ENCODE peak calls at places on chromosome 12, in five cellular contexts. C is upper lobe of right lung, G is HFF-Myc, D is nephron progenitor cell, S is psoas muscle. F is an unnamed sample.

GRCh38 chr12:109291531-109292341 is 17.3 kb downstream of the FOXN4 start:
- DNase-seq in C (no peak), G (peak; percentile 16), D (peak; percentile 81), S (no peak), F (no peak)

GRCh38 chr12:59452259-59452658 is 143.6 kb upstream of the SLC16A7 start:
- DNase-seq in C (no peak), G (peak; percentile 45), D (no peak), S (no peak), F (no peak)

GRCh38 chr12:47017901-47018479 is 61.4 kb upstream of the PCED1B start:
- DNase-seq in C (no peak), G (no peak), D (no peak), S (no peak), F (no peak)

GRCh38 chr12:52243774-52244614 is 11.0 kb downstream of the KRT7 start:
- DNase-seq in C (peak; percentile 88), G (peak; percentile 92), D (no peak), S (peak; percentile 86), F (no peak)

GRCh38 chr12:124805876-124806668 is 57.6 kb downstream of the SCARB1 start:
- DNase-seq in C (no peak), G (no peak), D (no peak), S (no peak), F (no peak)

GRCh38 chr12:40300490-40300889 is 75.7 kb downstream of the LRRK2 start:
- DNase-seq in C (no peak), G (no peak), D (no peak), S (no peak), F (no peak)

GRCh38 chr12:102833687-102834435 is 83.2 kb downstream of the PAH start:
- DNase-seq in C (no peak), G (no peak), D (peak; percentile 75), S (no peak), F (no peak)

GRCh38 chr12:67885370-67886169 is 103.7 kb upstream of the IFNG-AS1 start:
- DNase-seq in C (no peak), G (no peak), D (no peak), S (no peak), F (no peak)

GRCh38 chr12:45585522-45586230 is 143.8 kb upstream of the ARID2 start:
- DNase-seq in C (no peak), G (no peak), D (no peak), S (peak; percentile 14), F (peak; percentile 90)

GRCh38 chr12:29816869-29817730 is 33.4 kb upstream of the TMTC1 start:
- DNase-seq in C (no peak), G (no peak), D (no peak), S (no peak), F (no peak)

GRCh38 chr12:51591020-51591901 is at the start of gene SCN8A:
- DNase-seq in C (peak; percentile 67), G (no peak), D (peak; percentile 90), S (peak; percentile 27), F (no peak)

GRCh38 chr12:18719922-18720321 is 17.9 kb downstream of the PLCZ1 start:
- DNase-seq in C (no peak), G (no peak), D (no peak), S (no peak), F (no peak)

GRCh38 chr12:8033153-8034044 is 883 bp downstream of the FOXJ2 start:
- DNase-seq in C (no peak), G (no peak), D (peak; percentile 51), S (peak; percentile 63), F (no peak)

GRCh38 chr12:72365151-72365550 is 93.0 kb downstream of the TRHDE start:
- DNase-seq in C (no peak), G (no peak), D (no peak), S (no peak), F (no peak)

GRCh38 chr12:30939234-30939633 is 12.7 kb downstream of the TSPAN11 start:
- DNase-seq in C (no peak), G (no peak), D (no peak), S (no peak), F (no peak)

GRCh38 chr12:31106101-31106803 is 32.6 kb downstream of the DDX11 start:
- DNase-seq in C (no peak), G (no peak), D (no peak), S (no peak), F (no peak)

GRCh38 chr12:7042847-7043246 is 17.7 kb upstream of the C1S start:
- DNase-seq in C (no peak), G (no peak), D (no peak), S (no peak), F (no peak)

DNA sequence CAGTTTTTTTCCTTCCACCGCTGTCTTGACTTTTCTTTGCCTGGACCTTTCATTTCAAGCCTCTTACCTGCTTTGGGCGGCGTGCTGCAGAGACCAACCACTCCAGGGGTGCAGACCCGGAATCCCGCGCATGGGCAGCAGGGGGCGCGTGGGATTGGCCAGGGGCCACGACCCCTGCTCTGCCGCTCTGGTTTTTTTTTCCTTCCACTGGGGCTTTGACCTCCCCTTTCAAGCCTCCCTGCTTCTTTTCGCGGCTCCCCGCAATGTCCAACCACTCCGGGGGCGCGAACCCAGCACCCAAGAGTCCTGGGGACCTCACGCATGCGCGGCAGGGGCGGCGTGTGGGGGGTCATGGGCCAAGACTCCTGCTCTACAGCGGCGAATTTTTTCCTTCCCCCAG is 325.1 kb downstream of the ALG10 start:
- DNase-seq in C (no peak), G (no peak), D (no peak), S (no peak), F (no peak)
- TF ChIP-seq CTCF in C (no peak), G (no peak), D (no peak), S (no peak), F (no peak)

DNA sequence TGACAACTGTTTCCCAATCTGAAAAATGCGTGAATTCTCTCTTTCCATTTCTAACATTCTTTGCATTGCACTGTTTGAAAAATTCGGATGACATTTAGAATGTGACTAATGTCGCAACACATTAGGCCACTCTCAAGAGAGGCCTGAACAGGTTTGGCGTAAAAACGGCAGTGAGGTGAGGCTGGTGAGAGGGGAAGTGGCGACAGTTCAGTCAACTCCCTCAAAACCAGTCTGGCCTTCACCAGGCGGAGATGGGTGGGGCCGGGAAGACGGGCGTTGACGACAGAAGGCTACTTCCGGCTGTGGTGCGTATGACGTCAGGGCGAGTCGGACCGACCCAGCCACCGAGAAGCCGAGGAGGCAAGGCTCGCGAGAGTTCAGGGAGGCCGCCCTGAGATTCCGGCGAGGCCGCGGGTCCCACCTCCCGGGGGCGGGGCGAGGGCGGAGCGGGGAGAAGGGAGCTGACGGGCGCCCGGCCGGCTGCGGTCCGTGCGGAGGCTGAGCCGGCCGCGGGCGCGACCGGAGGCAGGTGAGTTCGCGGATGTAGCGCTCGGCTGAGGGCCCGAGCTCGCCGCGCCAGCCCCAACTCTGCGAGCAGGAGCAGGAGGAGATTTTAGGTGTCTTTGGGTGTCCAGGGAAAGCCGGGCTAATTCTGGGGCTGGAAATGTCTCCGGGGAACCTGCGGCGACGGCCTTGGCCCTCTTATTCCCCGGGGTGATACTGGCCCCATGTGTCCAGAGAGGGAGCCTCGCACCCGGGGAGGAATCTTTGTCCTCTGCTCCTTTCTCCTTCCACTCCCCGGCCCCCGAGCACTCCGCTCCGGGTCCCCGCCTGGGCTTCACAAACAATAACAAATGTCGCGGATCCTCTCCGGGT is at the start of gene STK38L:
- DNase-seq in C (peak; percentile 100), G (peak; percentile 88), D (peak; percentile 96), S (peak; percentile 98), F (peak; percentile 99)
- TF ChIP-seq CTCF in C (peak; percentile 31), G (peak; percentile 18), D (no peak), S (no peak), F (peak; percentile 68)

DNA sequence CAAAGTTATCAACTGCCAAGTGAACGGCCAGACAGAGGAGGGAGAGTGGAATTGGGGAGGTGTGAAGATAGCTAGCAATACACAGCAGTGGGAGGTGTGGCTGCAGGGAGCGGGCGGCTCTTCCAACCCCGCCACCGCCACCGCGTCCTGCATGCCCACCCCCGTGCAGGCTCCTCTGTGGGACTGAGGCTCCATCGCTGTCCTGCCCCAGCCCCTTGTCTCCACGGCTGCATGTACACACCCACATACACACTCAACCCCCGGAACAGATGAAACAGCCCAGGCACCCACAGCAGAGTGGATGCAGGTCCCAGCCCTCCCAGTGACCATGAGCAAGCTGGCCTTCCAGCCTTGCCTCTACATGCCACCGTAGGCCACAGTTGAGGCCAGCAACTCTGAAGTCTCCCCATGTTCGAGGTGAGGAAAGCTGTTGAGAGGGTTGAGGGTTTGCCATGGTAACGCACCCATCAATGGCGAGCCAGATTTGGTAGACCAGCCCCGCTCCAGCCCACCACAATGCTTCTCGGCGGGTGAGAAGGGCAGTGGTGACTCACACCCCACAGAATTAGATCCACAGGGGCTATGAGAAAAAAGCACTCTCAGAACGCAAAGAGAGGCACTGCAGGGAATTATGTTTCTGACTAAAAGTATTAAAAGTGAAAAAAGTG is 39.3 kb downstream of the PITPNM2 start:
- DNase-seq in C (no peak), G (no peak), D (no peak), S (no peak), F (no peak)
- TF ChIP-seq CTCF in C (no peak), G (no peak), D (no peak), S (no peak), F (no peak)

GRCh38 chr12:591167-591570 is 72.1 kb downstream of the NINJ2 start:
- DNase-seq in C (no peak), G (no peak), D (no peak), S (peak; percentile 26), F (peak; percentile 46)
- TF ChIP-seq CTCF in C (no peak), G (no peak), D (no peak), S (peak; percentile 24), F (no peak)

GRCh38 chr12:5243014-5243413 is 188.9 kb upstream of the NTF3 start:
- DNase-seq in C (no peak), G (no peak), D (no peak), S (no peak), F (no peak)
- TF ChIP-seq CTCF in C (no peak), G (no peak), D (no peak), S (no peak), F (no peak)

GRCh38 chr12:25960926-25961325 is 2.4 kb downstream of the RASSF8 start:
- DNase-seq in C (no peak), G (no peak), D (no peak), S (no peak), F (no peak)

GRCh38 chr12:25957898-25958253 is 606 bp upstream of the RASSF8 start:
- DNase-seq in C (no peak), G (peak; percentile 59), D (no peak), S (peak; percentile 33), F (no peak)

GRCh38 chr12:25960176-25960575 is 1.7 kb downstream of the RASSF8 start:
- DNase-seq in C (no peak), G (no peak), D (peak; percentile 10), S (no peak), F (no peak)

GRCh38 chr12:25958254-25959068 is at the start of gene RASSF8:
- DNase-seq in C (peak; percentile 89), G (no peak), D (peak; percentile 83), S (peak; percentile 84), F (no peak)

DNA sequence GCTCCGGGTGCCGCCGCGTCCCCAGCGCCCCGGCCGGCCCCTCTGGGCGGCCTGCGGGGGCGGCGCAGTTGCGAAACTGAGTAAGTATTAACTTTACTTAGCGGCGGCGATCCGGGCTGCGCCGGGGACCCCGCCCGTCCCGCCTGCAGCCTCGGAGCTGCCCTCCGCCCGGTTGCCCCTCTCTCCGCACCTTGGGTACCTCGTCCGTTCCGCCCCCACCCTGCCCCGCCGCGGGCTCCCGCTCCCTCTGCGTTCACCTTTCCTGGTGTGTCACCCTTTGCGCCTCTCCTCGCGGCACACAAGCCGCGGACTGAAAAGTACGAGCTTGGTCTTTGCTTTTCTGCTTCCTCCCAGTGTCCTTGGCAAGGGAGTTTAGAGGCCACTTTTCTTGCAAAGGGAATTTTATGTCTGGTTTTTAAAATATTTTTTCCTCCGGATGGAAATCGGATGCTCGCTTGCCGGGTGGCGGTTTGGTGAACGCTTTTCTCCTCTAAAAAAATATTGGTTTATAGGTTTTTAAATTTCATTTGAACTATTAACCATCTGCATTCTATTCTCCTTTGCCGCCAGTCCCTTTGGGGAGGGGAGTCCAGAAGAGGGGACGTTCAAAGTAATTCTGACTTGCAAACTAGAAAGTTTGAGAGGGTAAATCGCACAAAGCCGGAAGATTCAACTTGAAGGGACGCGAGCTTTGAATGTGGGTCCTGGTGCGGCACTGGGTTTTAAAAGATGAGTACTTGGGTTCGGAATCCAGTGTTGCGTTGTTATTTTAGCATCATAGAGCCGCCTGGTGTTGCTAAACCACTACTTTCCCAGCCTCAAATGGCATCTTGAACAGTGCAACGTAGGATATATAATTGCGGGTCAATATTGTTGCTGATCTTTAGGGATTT is 833 bp downstream of the RASSF8 start:
- DNase-seq in C (peak; percentile 87), G (no peak), D (peak; percentile 11), S (peak; percentile 68), F (no peak)
- TF ChIP-seq CTCF in C (no peak), G (no peak), D (no peak), S (no peak), F (peak; percentile 67)